ENCODE peak calls at places on chromosomes 12 and 14, in nine cellular contexts. A, O, F, W, Q, S, J, P and D are unnamed samples.

GRCh38 chr12:42611571-42612257 is 22.2 kb upstream of the PRICKLE1 start:
- DNase-seq in A (no peak), O (no peak), F (no peak), W (no peak), Q (no peak), S (no peak), J (no peak), P (no peak), D (no peak)

GRCh38 chr12:90909069-90909676 is 45.8 kb downstream of the CCER1 start:
- DNase-seq in A (no peak), O (peak), F (peak), W (peak), Q (no peak), S (peak), J (peak), P (peak), D (peak)

GRCh38 chr14:69845050-69845581 is 34.1 kb upstream of the SMOC1 start:
- DNase-seq in A (no peak), O (no peak), F (no peak), W (no peak), Q (no peak), S (peak), J (no peak), P (no peak), D (no peak)

GRCh38 chr14:103161054-103161397 is 37.8 kb downstream of the TNFAIP2 start:
- DNase-seq in A (no peak), O (no peak), F (no peak), W (no peak), Q (no peak), S (no peak), J (no peak), P (peak), D (peak)

GRCh38 chr14:91961297-91962220 is 14.1 kb upstream of the FBLN5 start:
- DNase-seq in A (no peak), O (no peak), F (no peak), W (no peak), Q (no peak), S (no peak), J (no peak), P (no peak), D (no peak)

GRCh38 chr14:84807673-84808072 is 722.3 kb upstream of the FLRT2 start:
- DNase-seq in A (no peak), O (no peak), F (no peak), W (no peak), Q (no peak), S (no peak), J (no peak), P (no peak), D (no peak)

GRCh38 chr14:81323621-81324400 is 76.3 kb downstream of the STON2 start:
- DNase-seq in A (no peak), O (no peak), F (no peak), W (no peak), Q (no peak), S (peak), J (no peak), P (peak), D (no peak)

GRCh38 chr14:94113490-94113889 is 3.0 kb downstream of the IFI27 start:
- DNase-seq in A (no peak), O (peak), F (peak), W (no peak), Q (no peak), S (peak), J (peak), P (no peak), D (peak)

GRCh38 chr14:32384464-32384863 is 55.4 kb downstream of the AKAP6 start:
- DNase-seq in A (no peak), O (no peak), F (no peak), W (no peak), Q (no peak), S (no peak), J (no peak), P (no peak), D (no peak)

GRCh38 chr14:65704412-65704811 is 291.9 kb downstream of the FUT8 start:
- DNase-seq in A (no peak), O (no peak), F (no peak), W (peak), Q (no peak), S (no peak), J (peak), P (no peak), D (peak)

GRCh38 chr12:15688202-15688736 is 100.9 kb downstream of the EPS8 start:
- DNase-seq in A (peak), O (no peak), F (no peak), W (no peak), Q (no peak), S (peak), J (peak), P (no peak), D (peak)

GRCh38 chr14:93975791-93976476 is 436 bp downstream of the ASB2 start:
- DNase-seq in A (no peak), O (no peak), F (no peak), W (peak), Q (no peak), S (no peak), J (no peak), P (no peak), D (no peak)

GRCh38 chr12:128829870-128830504 is 6.2 kb upstream of the SLC15A4 start:
- DNase-seq in A (no peak), O (no peak), F (no peak), W (no peak), Q (no peak), S (peak), J (no peak), P (no peak), D (no peak)

GRCh38 chr14:76710093-76711010 is 50.9 kb upstream of the VASH1 start:
- DNase-seq in A (no peak), O (no peak), F (peak), W (peak), Q (no peak), S (peak), J (peak), P (peak), D (peak)

GRCh38 chr14:96501383-96501745 is 818 bp upstream of the PAPOLA start:
- DNase-seq in A (no peak), O (no peak), F (no peak), W (peak), Q (no peak), S (peak), J (no peak), P (no peak), D (peak)

GRCh38 chr14:87483651-87484260 is 509.2 kb downstream of the GALC start:
- DNase-seq in A (no peak), O (no peak), F (no peak), W (peak), Q (no peak), S (peak), J (peak), P (no peak), D (peak)